ENCODE peak calls at places on chromosomes 3 and 15, in six cellular contexts. M, H, Y, F, N and K are unnamed samples.

GRCh38 chr3:128554465-128555097 is 61.6 kb upstream of the GATA2 start:
- DNase-seq in M (no peak), H (no peak), Y (no peak), F (no peak), N (no peak), K (no peak)

GRCh38 chr15:51380999-51381806 is 39.7 kb downstream of the GLDN start:
- DNase-seq in M (peak), H (peak), Y (peak), F (peak), N (peak), K (peak)

GRCh38 chr3:142828703-142829304 is 60.1 kb downstream of the PCOLCE2 start:
- DNase-seq in M (peak), H (peak), Y (peak), F (peak), N (peak), K (peak)

GRCh38 chr3:46031747-46032146 is 4.5 kb upstream of the XCR1 start:
- DNase-seq in M (no peak), H (peak), Y (no peak), F (no peak), N (no peak), K (no peak)

GRCh38 chr3:50642382-50642781 is 25.4 kb downstream of the MAPKAPK3 start:
- DNase-seq in M (no peak), H (no peak), Y (no peak), F (no peak), N (no peak), K (no peak)

GRCh38 chr15:75171408-75171807 is 30.3 kb upstream of the C15orf39 start:
- DNase-seq in M (peak), H (peak), Y (peak), F (no peak), N (peak), K (no peak)

GRCh38 chr3:143002083-143002712 is 828 bp downstream of the U2SURP start:
- DNase-seq in M (peak), H (peak), Y (no peak), F (peak), N (no peak), K (peak)

GRCh38 chr3:8635625-8636024 is 9.0 kb downstream of the SSUH2 start:
- DNase-seq in M (no peak), H (no peak), Y (no peak), F (no peak), N (no peak), K (no peak)

GRCh38 chr3:47092090-47092489 is 71.8 kb downstream of the SETD2 start:
- DNase-seq in M (no peak), H (no peak), Y (no peak), F (no peak), N (no peak), K (no peak)

GRCh38 chr3:9855594-9855993 is 11.8 kb upstream of the RPUSD3 start:
- DNase-seq in M (no peak), H (no peak), Y (no peak), F (no peak), N (no peak), K (no peak)

GRCh38 chr3:126034481-126035361 is 49.2 kb downstream of the SLC41A3 start:
- DNase-seq in M (no peak), H (no peak), Y (no peak), F (no peak), N (peak), K (peak)

GRCh38 chr3:185283374-185283935 is 29.6 kb upstream of the EHHADH start:
- DNase-seq in M (peak), H (no peak), Y (no peak), F (peak), N (no peak), K (no peak)

GRCh38 chr3:27585429-27585828 is 101.2 kb upstream of the SLC4A7 start:
- DNase-seq in M (peak), H (no peak), Y (no peak), F (no peak), N (no peak), K (no peak)

GRCh38 chr3:179177611-179178010 is 29.5 kb downstream of the PIK3CA start:
- DNase-seq in M (no peak), H (no peak), Y (no peak), F (no peak), N (no peak), K (no peak)

GRCh38 chr3:180433172-180433571 is 168.8 kb upstream of the TTC14 start:
- DNase-seq in M (peak), H (no peak), Y (peak), F (no peak), N (no peak), K (no peak)

GRCh38 chr3:149902498-149903139 is 68.1 kb downstream of the PFN2 start:
- DNase-seq in M (peak), H (no peak), Y (no peak), F (no peak), N (no peak), K (no peak)

GRCh38 chr15:81304226-81304625 is 19.7 kb downstream of the STARD5 start:
- DNase-seq in M (peak), H (no peak), Y (no peak), F (no peak), N (no peak), K (no peak)

GRCh38 chr3:11847607-11848006 is 922 bp upstream of the TAMM41 start:
- DNase-seq in M (no peak), H (peak), Y (no peak), F (no peak), N (no peak), K (no peak)

GRCh38 chr3:151328298-151329036 is 882 bp downstream of the P2RY13 start:
- DNase-seq in M (peak), H (no peak), Y (no peak), F (no peak), N (no peak), K (no peak)

GRCh38 chr3:106231086-106231485 is 362.3 kb upstream of the CBLB start:
- DNase-seq in M (no peak), H (no peak), Y (no peak), F (no peak), N (no peak), K (no peak)

GRCh38 chr15:28984421-28985375 is 98.9 kb downstream of the APBA2 start:
- DNase-seq in M (no peak), H (peak), Y (peak), F (no peak), N (no peak), K (no peak)

GRCh38 chr3:141812091-141812490 is 48.9 kb downstream of the GRK7 start:
- DNase-seq in M (no peak), H (no peak), Y (no peak), F (no peak), N (no peak), K (no peak)

GRCh38 chr3:169344465-169344864 is 319.0 kb downstream of the MECOM start:
- DNase-seq in M (peak), H (no peak), Y (no peak), F (no peak), N (no peak), K (no peak)

GRCh38 chr15:37289109-37289765 is 188.9 kb upstream of the MEIS2 start:
- DNase-seq in M (peak), H (peak), Y (no peak), F (no peak), N (no peak), K (peak)

GRCh38 chr15:80570553-80570952 is 124.6 kb upstream of the ABHD17C start:
- DNase-seq in M (peak), H (no peak), Y (no peak), F (no peak), N (no peak), K (no peak)

GRCh38 chr3:137061186-137061585 is 103.4 kb downstream of the IL20RB start:
- DNase-seq in M (no peak), H (no peak), Y (no peak), F (no peak), N (no peak), K (no peak)

GRCh38 chr3:54891540-54891897 is 36.3 kb downstream of the LRTM1 start:
- DNase-seq in M (peak), H (peak), Y (peak), F (peak), N (no peak), K (peak)

GRCh38 chr3:128383316-128384235 is 83.1 kb downstream of the DNAJB8 start:
- DNase-seq in M (peak), H (peak), Y (no peak), F (peak), N (peak), K (no peak)

GRCh38 chr3:14329116-14329830 is 73.1 kb upstream of the SLC6A6 start:
- DNase-seq in M (peak), H (no peak), Y (no peak), F (no peak), N (no peak), K (no peak)

GRCh38 chr15:75661041-75661778 is 13.5 kb downstream of the SNX33 start:
- DNase-seq in M (peak), H (peak), Y (peak), F (peak), N (no peak), K (peak)

GRCh38 chr3:177443469-177443868 is 246.2 kb upstream of the TBL1XR1 start:
- DNase-seq in M (peak), H (peak), Y (no peak), F (no peak), N (no peak), K (no peak)

GRCh38 chr15:28881600-28881999 is 4.2 kb upstream of the APBA2 start:
- DNase-seq in M (no peak), H (no peak), Y (no peak), F (no peak), N (no peak), K (no peak)

GRCh38 chr15:99511865-99512632 is 53.7 kb upstream of the MEF2A start:
- DNase-seq in M (no peak), H (no peak), Y (no peak), F (no peak), N (peak), K (no peak)

GRCh38 chr3:178001670-178002101 is 534.5 kb upstream of the KCNMB2 start:
- DNase-seq in M (no peak), H (no peak), Y (no peak), F (no peak), N (peak), K (no peak)

GRCh38 chr3:59678042-59678707 is 628.4 kb upstream of the CFAP20DC start:
- DNase-seq in M (peak), H (no peak), Y (no peak), F (no peak), N (no peak), K (no peak)

GRCh38 chr3:190130700-190131099 is 10.0 kb upstream of the P3H2 start:
- DNase-seq in M (no peak), H (no peak), Y (no peak), F (no peak), N (no peak), K (no peak)

DNA sequence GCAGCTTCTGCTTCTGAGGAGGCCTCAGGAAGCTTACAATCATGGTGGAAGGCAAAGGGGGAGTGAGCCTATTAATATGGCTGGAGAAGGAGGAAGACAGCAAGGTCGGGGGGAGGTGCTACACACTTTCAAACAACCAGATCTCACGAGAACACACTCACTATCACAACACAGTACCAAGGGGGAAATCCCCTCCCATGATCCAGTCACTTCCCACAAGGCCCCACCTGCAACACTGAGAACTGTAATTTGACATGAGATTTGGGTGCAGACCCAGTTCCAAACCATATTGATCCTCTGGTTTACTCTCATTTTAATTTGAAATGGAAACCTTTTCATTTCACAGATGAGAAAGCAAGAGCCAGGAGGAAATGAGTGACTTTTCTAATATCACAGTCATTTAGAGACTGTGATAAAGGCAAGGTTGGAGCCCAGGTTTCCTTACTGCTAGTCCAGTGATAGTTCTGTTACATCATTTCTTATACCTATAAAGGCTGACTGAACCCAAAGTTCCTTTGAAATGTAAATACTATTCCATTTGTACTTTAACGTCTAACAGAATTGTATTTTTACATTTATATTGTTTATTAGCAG is 105.8 kb upstream of the GAP43 start:
- DNase-seq in M (no peak), H (no peak), Y (no peak), F (no peak), N (no peak), K (no peak)
- H3K4me3 ChIP-seq in M (no peak), H (no peak), Y (no peak), F (no peak), N (no peak), K (no peak)

GRCh38 chr3:193673845-193674244 is 80.8 kb downstream of the OPA1 start:
- DNase-seq in M (no peak), H (no peak), Y (no peak), F (no peak), N (no peak), K (no peak)
- TF ChIP-seq CTCF in M (no peak), H (no peak), Y (no peak), F (no peak), N (no peak), K (no peak)

DNA sequence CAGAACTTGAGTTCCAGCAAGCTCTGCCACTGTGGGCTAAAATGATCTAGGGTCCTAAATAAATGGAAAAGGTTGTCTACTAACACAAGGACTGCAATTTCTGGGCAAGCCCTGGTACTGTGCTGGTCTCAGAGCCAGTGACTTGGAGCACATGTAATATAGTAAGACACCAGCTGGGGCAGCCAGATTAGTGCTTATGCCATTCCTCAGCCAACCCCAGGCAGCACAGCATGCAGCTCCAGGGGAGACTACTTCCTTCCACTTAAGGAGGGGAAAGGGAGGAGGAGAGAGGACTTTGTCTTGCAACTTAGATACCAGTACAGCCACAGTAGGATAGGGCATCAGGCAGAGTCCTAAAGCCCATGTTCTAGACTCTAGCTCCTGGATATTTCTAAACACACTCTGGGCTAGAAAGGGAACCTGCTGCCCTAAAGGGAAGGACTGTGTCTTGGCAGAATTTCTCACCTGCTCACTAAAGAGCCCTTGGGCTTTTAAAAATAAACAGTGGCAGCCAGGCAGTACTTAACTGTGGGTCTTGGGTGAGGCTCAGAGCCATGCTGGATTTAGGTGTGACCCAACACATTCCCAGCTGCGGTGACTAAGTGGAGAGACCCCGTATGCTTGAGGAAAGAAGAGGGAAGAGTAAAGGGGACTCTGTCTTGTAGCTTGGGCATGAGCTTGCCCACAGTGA is 223.7 kb upstream of the BCHE start:
- DNase-seq in M (no peak), H (no peak), Y (no peak), F (no peak), N (no peak), K (no peak)
- H3K4me3 ChIP-seq in M (no peak), H (no peak), Y (no peak), F (no peak), N (no peak), K (no peak)

DNA sequence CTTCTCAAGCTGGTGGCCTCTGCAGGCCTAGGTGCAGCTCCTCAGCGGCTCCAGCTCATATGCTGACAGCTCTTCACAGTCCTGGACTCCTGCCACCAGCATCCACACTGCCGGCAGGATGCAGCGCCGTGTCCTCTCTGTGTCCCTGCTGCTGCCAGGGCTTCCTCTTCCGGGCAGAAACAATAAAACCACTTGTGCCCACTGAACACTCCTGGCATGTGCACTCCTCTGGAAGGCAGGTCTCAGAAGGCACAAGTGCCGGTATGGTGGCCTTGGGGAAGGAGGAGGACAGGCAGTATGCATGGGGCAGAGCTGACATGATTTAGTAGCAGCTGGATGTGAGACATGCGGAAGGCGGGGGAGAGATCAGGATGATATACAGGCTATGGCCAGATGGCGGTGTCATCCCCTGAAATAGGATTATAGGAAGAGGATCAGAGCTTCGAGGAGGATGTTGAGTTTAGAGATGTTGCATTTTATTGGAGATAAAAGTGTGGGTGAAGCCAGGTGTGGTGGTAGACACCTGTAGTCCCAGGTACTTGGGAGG is 7.5 kb upstream of the MAN2A2 start:
- DNase-seq in M (no peak), H (no peak), Y (no peak), F (no peak), N (peak), K (no peak)
- TF ChIP-seq CTCF in M (no peak), H (no peak), Y (peak), F (no peak), N (peak), K (peak)

DNA sequence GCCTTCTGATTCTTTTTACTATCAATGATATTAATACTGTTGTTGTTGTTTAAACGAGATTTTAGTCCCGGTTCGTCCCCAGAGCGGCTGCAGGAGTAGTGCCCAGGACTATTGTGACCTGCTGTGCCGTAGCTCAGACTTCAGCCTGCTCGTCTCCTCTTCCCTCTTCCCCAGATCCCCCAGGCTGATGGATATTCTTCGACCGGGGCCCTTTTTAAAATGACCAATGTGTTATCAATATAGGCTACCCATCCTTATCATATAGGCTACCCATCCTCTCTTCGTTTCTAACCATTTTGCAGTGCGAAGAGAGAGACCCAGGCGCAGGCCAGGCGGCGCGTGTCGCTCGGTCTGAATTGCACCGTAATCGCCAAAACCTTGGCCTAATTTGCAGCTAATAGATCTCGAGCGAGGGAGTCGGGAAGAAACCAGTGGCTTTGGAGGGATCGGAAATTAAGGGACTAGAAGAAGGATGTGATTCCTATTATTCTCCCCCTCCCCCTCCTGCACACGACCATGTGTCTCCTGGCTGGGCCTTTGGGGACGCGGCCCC is 23.0 kb downstream of the NR2F2 start:
- DNase-seq in M (no peak), H (no peak), Y (no peak), F (no peak), N (no peak), K (no peak)
- H3K4me3 ChIP-seq in M (no peak), H (no peak), Y (peak), F (peak), N (no peak), K (no peak)

GRCh38 chr3:37773925-37774324 is 87.8 kb upstream of the CTDSPL start:
- DNase-seq in M (no peak), H (no peak), Y (no peak), F (no peak), N (no peak), K (no peak)

GRCh38 chr3:37777835-37778234 is 83.8 kb upstream of the CTDSPL start:
- DNase-seq in M (no peak), H (no peak), Y (no peak), F (no peak), N (no peak), K (no peak)

GRCh38 chr3:37779289-37780152 is 82.2 kb upstream of the CTDSPL start:
- DNase-seq in M (peak), H (peak), Y (peak), F (peak), N (peak), K (peak)
- TF ChIP-seq CTCF in M (peak), H (peak), Y (peak), F (peak), N (peak), K (peak)

GRCh38 chr3:192887047-192887446 is 30.6 kb downstream of the MB21D2 start:
- DNase-seq in M (peak), H (peak), Y (no peak), F (no peak), N (no peak), K (peak)
- H3K4me3 ChIP-seq in M (no peak), H (no peak), Y (no peak), F (peak), N (no peak), K (peak)

GRCh38 chr3:131636266-131636775 is 133.6 kb upstream of the MRPL3 start:
- DNase-seq in M (no peak), H (no peak), Y (no peak), F (no peak), N (no peak), K (no peak)
- TF ChIP-seq CTCF in M (no peak), H (no peak), Y (no peak), F (no peak), N (no peak), K (no peak)